ENCODE peak calls at places on chromosomes 2 and 18, in seven cellular contexts. One of them, this sample, is unnamed.
A peak's percentile ranks its signal among the peaks of the same experiment; 100 is the strongest.

GRCh38 chr2:151189125-151189524 is 72.5 kb downstream of the RBM43 start:
- DNase-seq in endothelial cell of umbilical vein: no peak
- DNase-seq in fibroblast of lung: no peak
- DNase-seq in HCT116: no peak
- DNase-seq in PC-3: no peak
- DNase-seq in GM23338: no peak
- DNase-seq in PC-9: peak; percentile 35
- DNase-seq in this sample: no peak

GRCh38 chr2:18790465-18791171 is 201.2 kb upstream of the NT5C1B start:
- DNase-seq in HCT116: no peak
- DNase-seq in fibroblast of lung: peak; percentile 8
- DNase-seq in endothelial cell of umbilical vein: no peak
- DNase-seq in PC-3: no peak
- DNase-seq in PC-9: no peak
- DNase-seq in GM23338: no peak
- DNase-seq in this sample: peak; percentile 30

GRCh38 chr2:129767346-129767745 is 212.1 kb upstream of the RAB6C start:
- DNase-seq in GM23338: no peak
- DNase-seq in fibroblast of lung: no peak
- DNase-seq in HCT116: no peak
- DNase-seq in PC-3: no peak
- DNase-seq in PC-9: no peak
- DNase-seq in endothelial cell of umbilical vein: no peak
- DNase-seq in this sample: no peak

GRCh38 chr18:72086421-72086820 is 457.7 kb downstream of the CBLN2 start:
- DNase-seq in GM23338: peak; percentile 53
- DNase-seq in PC-9: peak; percentile 37
- DNase-seq in endothelial cell of umbilical vein: peak; percentile 39
- DNase-seq in fibroblast of lung: peak; percentile 58
- DNase-seq in HCT116: no peak
- DNase-seq in PC-3: peak; percentile 44
- DNase-seq in this sample: no peak

GRCh38 chr2:112693596-112693995 is 27.2 kb upstream of the NT5DC4 start:
- DNase-seq in PC-3: no peak
- DNase-seq in PC-9: no peak
- DNase-seq in HCT116: no peak
- DNase-seq in fibroblast of lung: no peak
- DNase-seq in GM23338: no peak
- DNase-seq in endothelial cell of umbilical vein: no peak
- DNase-seq in this sample: no peak

GRCh38 chr18:63298393-63299015 is 21.1 kb downstream of the BCL2 start:
- DNase-seq in fibroblast of lung: no peak
- DNase-seq in PC-3: no peak
- DNase-seq in endothelial cell of umbilical vein: peak; percentile 36
- DNase-seq in PC-9: no peak
- DNase-seq in HCT116: no peak
- DNase-seq in GM23338: no peak
- DNase-seq in this sample: no peak

GRCh38 chr2:181680055-181680936 is at the start of gene NEUROD1:
- DNase-seq in endothelial cell of umbilical vein: no peak
- DNase-seq in GM23338: peak; percentile 93
- DNase-seq in PC-9: no peak
- DNase-seq in HCT116: no peak
- DNase-seq in PC-3: no peak
- DNase-seq in fibroblast of lung: peak; percentile 6
- DNase-seq in this sample: peak; percentile 78

GRCh38 chr2:237515621-237516275 is 28.7 kb downstream of the MLPH start:
- DNase-seq in PC-3: no peak
- DNase-seq in PC-9: no peak
- DNase-seq in endothelial cell of umbilical vein: no peak
- DNase-seq in HCT116: no peak
- DNase-seq in fibroblast of lung: no peak
- DNase-seq in GM23338: no peak
- DNase-seq in this sample: no peak

GRCh38 chr2:25274868-25275574 is 66.7 kb downstream of the DNMT3A start:
- DNase-seq in fibroblast of lung: no peak
- DNase-seq in PC-3: no peak
- DNase-seq in HCT116: no peak
- DNase-seq in endothelial cell of umbilical vein: no peak
- DNase-seq in GM23338: no peak
- DNase-seq in PC-9: peak; percentile 26
- DNase-seq in this sample: peak; percentile 91

GRCh38 chr18:50507120-50507590 is 52.7 kb upstream of the MAPK4 start:
- DNase-seq in PC-9: no peak
- DNase-seq in GM23338: peak; percentile 84
- DNase-seq in PC-3: peak; percentile 29
- DNase-seq in fibroblast of lung: peak; percentile 2
- DNase-seq in endothelial cell of umbilical vein: no peak
- DNase-seq in HCT116: no peak
- DNase-seq in this sample: no peak

GRCh38 chr2:161918692-161919091 is 155.3 kb downstream of the DPP4 start:
- DNase-seq in GM23338: no peak
- DNase-seq in PC-9: no peak
- DNase-seq in endothelial cell of umbilical vein: no peak
- DNase-seq in HCT116: no peak
- DNase-seq in fibroblast of lung: no peak
- DNase-seq in PC-3: no peak
- DNase-seq in this sample: no peak

GRCh38 chr2:170276056-170276455 is 98.1 kb downstream of the MYO3B start:
- DNase-seq in PC-3: no peak
- DNase-seq in HCT116: no peak
- DNase-seq in endothelial cell of umbilical vein: no peak
- DNase-seq in PC-9: no peak
- DNase-seq in GM23338: no peak
- DNase-seq in fibroblast of lung: no peak
- DNase-seq in this sample: no peak

GRCh38 chr18:54229660-54230059 is 5.2 kb upstream of the MBD2 start:
- DNase-seq in PC-9: no peak
- DNase-seq in fibroblast of lung: no peak
- DNase-seq in GM23338: no peak
- DNase-seq in PC-3: no peak
- DNase-seq in HCT116: no peak
- DNase-seq in endothelial cell of umbilical vein: no peak
- DNase-seq in this sample: no peak

GRCh38 chr18:11380968-11381367 is 228.4 kb upstream of the SLC35G4 start:
- DNase-seq in GM23338: no peak
- DNase-seq in PC-3: no peak
- DNase-seq in HCT116: no peak
- DNase-seq in endothelial cell of umbilical vein: no peak
- DNase-seq in PC-9: no peak
- DNase-seq in fibroblast of lung: no peak
- DNase-seq in this sample: no peak
- H3K36me3 ChIP-seq in GM23338: no peaks in the 10 kb centered on the region
- H3K36me3 ChIP-seq in PC-3: no peaks in the 10 kb centered on the region
- H3K36me3 ChIP-seq in HCT116: no peaks in the 10 kb centered on the region
- H3K36me3 ChIP-seq in endothelial cell of umbilical vein: no peaks in the 10 kb centered on the region
- H3K36me3 ChIP-seq in PC-9: no peaks in the 10 kb centered on the region
- H3K36me3 ChIP-seq in fibroblast of lung: no peaks in the 10 kb centered on the region
- H3K36me3 ChIP-seq in this sample: no peaks in the 10 kb centered on the region

DNA sequence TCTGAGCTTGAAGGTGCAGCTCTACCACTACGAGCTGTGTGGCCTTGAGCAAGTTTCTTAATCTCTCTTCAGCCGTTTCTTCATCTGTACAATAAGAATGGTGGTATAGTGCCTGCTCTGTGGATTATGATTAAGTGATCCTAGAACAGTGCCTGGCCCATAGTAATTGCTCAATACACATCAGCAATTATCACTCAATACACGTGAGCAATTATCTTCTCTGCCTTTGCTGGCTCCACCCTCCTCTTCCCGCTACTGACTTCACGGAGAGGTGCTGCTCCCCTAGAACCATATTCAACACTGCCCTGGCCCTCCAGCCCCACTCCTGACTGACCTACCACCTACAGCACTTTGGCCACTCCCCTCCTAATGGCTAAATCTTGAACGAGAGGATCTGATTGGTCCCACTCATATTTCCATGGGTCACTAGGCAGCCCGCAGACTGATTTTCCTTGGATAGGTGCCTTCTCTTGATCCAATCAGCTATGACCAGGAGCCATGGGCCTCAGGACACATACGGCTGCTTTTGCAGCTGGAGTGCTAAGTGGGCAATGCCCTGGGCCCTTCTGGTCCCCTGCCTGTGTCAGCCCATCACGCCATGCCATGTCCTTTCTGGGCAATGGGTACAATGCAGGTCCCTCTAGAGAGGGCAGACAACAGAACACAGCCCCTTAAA is 77.5 kb downstream of the STPG4 start:
- DNase-seq in PC-9: no peak
- DNase-seq in fibroblast of lung: no peak
- DNase-seq in endothelial cell of umbilical vein: no peak
- DNase-seq in PC-3: no peak
- DNase-seq in HCT116: peak; percentile 50
- DNase-seq in GM23338: peak; percentile 41
- DNase-seq in this sample: peak; percentile 36
- H2AFZ ChIP-seq in PC-9: peak overlapping the region; percentile 3
- H2AFZ ChIP-seq in fibroblast of lung: no peak overlapping the region
- H2AFZ ChIP-seq in endothelial cell of umbilical vein: no peak overlapping the region
- H2AFZ ChIP-seq in PC-3: no peak overlapping the region
- H2AFZ ChIP-seq in HCT116: no peak overlapping the region
- H2AFZ ChIP-seq in GM23338: no peak overlapping the region
- H2AFZ ChIP-seq in this sample: no peak overlapping the region

GRCh38 chr2:198471291-198471690 is 666.9 kb downstream of the PLCL1 start:
- DNase-seq in fibroblast of lung: no peak
- DNase-seq in HCT116: no peak
- DNase-seq in PC-9: no peak
- DNase-seq in GM23338: peak; percentile 53
- DNase-seq in endothelial cell of umbilical vein: no peak
- DNase-seq in PC-3: no peak
- DNase-seq in this sample: no peak
- TF ChIP-seq CTCF in fibroblast of lung: peak; percentile 28
- TF ChIP-seq CTCF in HCT116: peak; percentile 11
- TF ChIP-seq CTCF in PC-9: peak; percentile 28
- TF ChIP-seq CTCF in GM23338: peak; percentile 77
- TF ChIP-seq CTCF in endothelial cell of umbilical vein: no peak
- TF ChIP-seq CTCF in PC-3: peak; percentile 24
- TF ChIP-seq CTCF in this sample: peak; percentile 37

DNA sequence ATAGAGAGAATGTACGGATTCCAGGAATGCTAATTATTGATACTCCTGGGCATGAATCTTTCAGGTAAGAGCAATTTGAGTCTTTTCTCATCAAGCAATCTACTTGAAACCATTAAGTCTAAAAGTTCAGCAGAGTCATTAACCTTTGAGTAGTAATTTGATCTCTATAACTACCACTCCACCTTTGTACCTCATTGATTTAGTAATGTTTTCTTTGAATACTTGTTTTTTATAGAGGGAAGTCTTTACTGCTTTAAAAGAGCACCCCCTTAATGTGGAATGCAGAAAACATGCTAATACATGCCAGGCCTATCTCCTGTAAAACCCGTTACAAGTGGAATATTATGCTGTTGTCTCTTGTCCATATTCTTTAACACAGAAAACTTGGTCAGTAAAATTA is 45.0 kb downstream of the EIF5B start:
- DNase-seq in GM23338: no peak
- DNase-seq in HCT116: no peak
- DNase-seq in fibroblast of lung: no peak
- DNase-seq in endothelial cell of umbilical vein: no peak
- DNase-seq in PC-3: no peak
- DNase-seq in PC-9: no peak
- DNase-seq in this sample: no peak
- H3K36me3 ChIP-seq in GM23338: peaks cover 8% of the 10 kb centered on the region
- H3K36me3 ChIP-seq in HCT116: peaks cover 30% of the 10 kb centered on the region
- H3K36me3 ChIP-seq in fibroblast of lung: peaks cover 4% of the 10 kb centered on the region
- H3K36me3 ChIP-seq in endothelial cell of umbilical vein: peaks cover 12% of the 10 kb centered on the region
- H3K36me3 ChIP-seq in PC-3: peaks cover 66% of the 10 kb centered on the region
- H3K36me3 ChIP-seq in PC-9: peaks cover 43% of the 10 kb centered on the region
- H3K36me3 ChIP-seq in this sample: peaks cover 47% of the 10 kb centered on the region

GRCh38 chr2:37638973-37639372 is 32.5 kb downstream of the CDC42EP3 start:
- DNase-seq in HCT116: no peak
- DNase-seq in PC-3: no peak
- DNase-seq in endothelial cell of umbilical vein: no peak
- DNase-seq in fibroblast of lung: no peak
- DNase-seq in GM23338: no peak
- DNase-seq in PC-9: no peak
- DNase-seq in this sample: no peak
- H2AFZ ChIP-seq in HCT116: no peak overlapping the region
- H2AFZ ChIP-seq in PC-3: no peak overlapping the region
- H2AFZ ChIP-seq in endothelial cell of umbilical vein: no peak overlapping the region
- H2AFZ ChIP-seq in fibroblast of lung: no peak overlapping the region
- H2AFZ ChIP-seq in GM23338: no peak overlapping the region
- H2AFZ ChIP-seq in PC-9: no peak overlapping the region
- H2AFZ ChIP-seq in this sample: no peak overlapping the region

GRCh38 chr18:79583984-79584401 is 95.6 kb upstream of the CTDP1 start:
- DNase-seq in PC-9: no peak
- DNase-seq in PC-3: no peak
- DNase-seq in GM23338: no peak
- DNase-seq in endothelial cell of umbilical vein: no peak
- DNase-seq in HCT116: no peak
- DNase-seq in fibroblast of lung: no peak
- DNase-seq in this sample: peak; percentile 27

GRCh38 chr18:79587298-79588125 is 92.1 kb upstream of the CTDP1 start:
- DNase-seq in fibroblast of lung: no peak
- DNase-seq in PC-9: no peak
- DNase-seq in endothelial cell of umbilical vein: no peak
- DNase-seq in GM23338: no peak
- DNase-seq in PC-3: no peak
- DNase-seq in HCT116: no peak
- DNase-seq in this sample: peak; percentile 90

GRCh38 chr18:79584491-79585394 is 94.9 kb upstream of the CTDP1 start:
- DNase-seq in HCT116: no peak
- DNase-seq in endothelial cell of umbilical vein: no peak
- DNase-seq in GM23338: no peak
- DNase-seq in fibroblast of lung: no peak
- DNase-seq in PC-9: no peak
- DNase-seq in PC-3: no peak
- DNase-seq in this sample: peak; percentile 63

GRCh38 chr18:79586436-79587297 is 92.9 kb upstream of the CTDP1 start:
- DNase-seq in PC-3: no peak
- DNase-seq in HCT116: no peak
- DNase-seq in fibroblast of lung: no peak
- DNase-seq in GM23338: no peak
- DNase-seq in endothelial cell of umbilical vein: no peak
- DNase-seq in PC-9: no peak
- DNase-seq in this sample: peak; percentile 77

GRCh38 chr18:79585395-79586370 is 93.9 kb upstream of the CTDP1 start:
- DNase-seq in HCT116: no peak
- DNase-seq in PC-9: no peak
- DNase-seq in fibroblast of lung: no peak
- DNase-seq in endothelial cell of umbilical vein: no peak
- DNase-seq in GM23338: no peak
- DNase-seq in PC-3: no peak
- DNase-seq in this sample: peak; percentile 86
- TF ChIP-seq CTCF in HCT116: no peak
- TF ChIP-seq CTCF in PC-9: no peak
- TF ChIP-seq CTCF in fibroblast of lung: no peak
- TF ChIP-seq CTCF in endothelial cell of umbilical vein: no peak
- TF ChIP-seq CTCF in GM23338: no peak
- TF ChIP-seq CTCF in PC-3: no peak
- TF ChIP-seq CTCF in this sample: no peak

This sample was measured in osteoblast.